ENCODE peak calls at places on chromosomes 16 and 17, in nine cellular contexts. One of them, this sample, is unnamed. For H3K4me1, the result is how much of the 10 kb centered on the place peaks cover.

GRCh38 chr17:14297161-14297851 is 3.6 kb upstream of the HS3ST3B1 start:
- DNase-seq in psoas muscle: peak
- DNase-seq in body of pancreas: peak
- DNase-seq in heart right ventricle: peak
- DNase-seq in lower lobe of right lung: peak
- DNase-seq in mammary epithelial cell: peak
- DNase-seq in upper lobe of right lung: peak
- DNase-seq in right lobe of liver: peak
- DNase-seq in tibial nerve: no peak
- DNase-seq in this sample: peak

GRCh38 chr16:27505297-27506236 is 44.1 kb downstream of the GTF3C1 start:
- DNase-seq in right lobe of liver: no peak
- DNase-seq in psoas muscle: no peak
- DNase-seq in body of pancreas: no peak
- DNase-seq in mammary epithelial cell: peak
- DNase-seq in lower lobe of right lung: no peak
- DNase-seq in tibial nerve: no peak
- DNase-seq in heart right ventricle: no peak
- DNase-seq in upper lobe of right lung: no peak
- DNase-seq in this sample: no peak

GRCh38 chr17:59760164-59760563 is 52.7 kb downstream of the VMP1 start:
- DNase-seq in tibial nerve: no peak
- DNase-seq in mammary epithelial cell: no peak
- DNase-seq in psoas muscle: no peak
- DNase-seq in body of pancreas: no peak
- DNase-seq in heart right ventricle: no peak
- DNase-seq in lower lobe of right lung: no peak
- DNase-seq in upper lobe of right lung: no peak
- DNase-seq in right lobe of liver: no peak
- DNase-seq in this sample: no peak

GRCh38 chr17:29623283-29623647 is 553 bp upstream of the CORO6 start:
- DNase-seq in body of pancreas: no peak
- DNase-seq in heart right ventricle: no peak
- DNase-seq in upper lobe of right lung: no peak
- DNase-seq in psoas muscle: no peak
- DNase-seq in right lobe of liver: no peak
- DNase-seq in lower lobe of right lung: no peak
- DNase-seq in tibial nerve: no peak
- DNase-seq in mammary epithelial cell: no peak
- DNase-seq in this sample: no peak

GRCh38 chr17:76492250-76492988 is 8.8 kb downstream of the RHBDF2 start:
- DNase-seq in tibial nerve: no peak
- DNase-seq in heart right ventricle: peak
- DNase-seq in mammary epithelial cell: no peak
- DNase-seq in right lobe of liver: no peak
- DNase-seq in lower lobe of right lung: peak
- DNase-seq in psoas muscle: no peak
- DNase-seq in upper lobe of right lung: no peak
- DNase-seq in body of pancreas: no peak
- DNase-seq in this sample: no peak

GRCh38 chr16:2195316-2196161 is 866 bp downstream of the CASKIN1 start:
- DNase-seq in tibial nerve: no peak
- DNase-seq in right lobe of liver: no peak
- DNase-seq in mammary epithelial cell: no peak
- DNase-seq in heart right ventricle: no peak
- DNase-seq in psoas muscle: no peak
- DNase-seq in upper lobe of right lung: no peak
- DNase-seq in body of pancreas: no peak
- DNase-seq in lower lobe of right lung: no peak
- DNase-seq in this sample: no peak

GRCh38 chr16:22348296-22348695 is 26.1 kb downstream of the CDR2 start:
- DNase-seq in mammary epithelial cell: peak
- DNase-seq in right lobe of liver: no peak
- DNase-seq in upper lobe of right lung: no peak
- DNase-seq in body of pancreas: no peak
- DNase-seq in lower lobe of right lung: no peak
- DNase-seq in heart right ventricle: no peak
- DNase-seq in psoas muscle: no peak
- DNase-seq in tibial nerve: no peak
- DNase-seq in this sample: no peak

GRCh38 chr17:559699-560378 is 154.8 kb downstream of the VPS53 start:
- DNase-seq in psoas muscle: peak
- DNase-seq in mammary epithelial cell: peak
- DNase-seq in right lobe of liver: no peak
- DNase-seq in lower lobe of right lung: no peak
- DNase-seq in upper lobe of right lung: no peak
- DNase-seq in body of pancreas: no peak
- DNase-seq in heart right ventricle: peak
- DNase-seq in tibial nerve: peak
- DNase-seq in this sample: no peak

GRCh38 chr16:591892-592517 is 2.1 kb downstream of the RAB40C start:
- DNase-seq in mammary epithelial cell: no peak
- DNase-seq in upper lobe of right lung: no peak
- DNase-seq in right lobe of liver: no peak
- DNase-seq in body of pancreas: no peak
- DNase-seq in tibial nerve: no peak
- DNase-seq in lower lobe of right lung: peak
- DNase-seq in heart right ventricle: no peak
- DNase-seq in psoas muscle: no peak
- DNase-seq in this sample: no peak

GRCh38 chr17:34171245-34171818 is 83.8 kb upstream of the CCL2 start:
- DNase-seq in body of pancreas: peak
- DNase-seq in mammary epithelial cell: peak
- DNase-seq in psoas muscle: peak
- DNase-seq in tibial nerve: peak
- DNase-seq in lower lobe of right lung: peak
- DNase-seq in heart right ventricle: peak
- DNase-seq in upper lobe of right lung: peak
- DNase-seq in right lobe of liver: no peak
- DNase-seq in this sample: peak

GRCh38 chr17:9912146-9913099 is 7.4 kb upstream of the RCVRN start:
- DNase-seq in tibial nerve: no peak
- DNase-seq in psoas muscle: no peak
- DNase-seq in body of pancreas: no peak
- DNase-seq in upper lobe of right lung: no peak
- DNase-seq in lower lobe of right lung: no peak
- DNase-seq in mammary epithelial cell: no peak
- DNase-seq in heart right ventricle: no peak
- DNase-seq in right lobe of liver: no peak
- DNase-seq in this sample: no peak

GRCh38 chr17:64148017-64148631 is 18.2 kb upstream of the ERN1 start:
- DNase-seq in lower lobe of right lung: no peak
- DNase-seq in body of pancreas: no peak
- DNase-seq in mammary epithelial cell: peak
- DNase-seq in right lobe of liver: no peak
- DNase-seq in heart right ventricle: no peak
- DNase-seq in upper lobe of right lung: no peak
- DNase-seq in psoas muscle: no peak
- DNase-seq in tibial nerve: no peak
- DNase-seq in this sample: no peak

GRCh38 chr17:81868674-81869220 is 2.4 kb downstream of the ARHGDIA start:
- DNase-seq in right lobe of liver: peak
- DNase-seq in heart right ventricle: no peak
- DNase-seq in tibial nerve: no peak
- DNase-seq in mammary epithelial cell: peak
- DNase-seq in body of pancreas: peak
- DNase-seq in psoas muscle: peak
- DNase-seq in upper lobe of right lung: peak
- DNase-seq in lower lobe of right lung: no peak
- DNase-seq in this sample: no peak
- H3K4me1 ChIP-seq in right lobe of liver: under half
- H3K4me1 ChIP-seq in heart right ventricle: half or more
- H3K4me1 ChIP-seq in tibial nerve: half or more
- H3K4me1 ChIP-seq in mammary epithelial cell: under half
- H3K4me1 ChIP-seq in body of pancreas: half or more
- H3K4me1 ChIP-seq in psoas muscle: under half
- H3K4me1 ChIP-seq in upper lobe of right lung: under half
- H3K4me1 ChIP-seq in lower lobe of right lung: half or more
- H3K4me1 ChIP-seq in this sample: half or more

GRCh38 chr16:89600427-89600826 is 13.0 kb upstream of the DPEP1 start:
- DNase-seq in upper lobe of right lung: no peak
- DNase-seq in mammary epithelial cell: peak
- DNase-seq in right lobe of liver: no peak
- DNase-seq in lower lobe of right lung: no peak
- DNase-seq in tibial nerve: no peak
- DNase-seq in heart right ventricle: no peak
- DNase-seq in psoas muscle: no peak
- DNase-seq in body of pancreas: no peak
- DNase-seq in this sample: no peak

GRCh38 chr16:89602952-89603590 is 10.4 kb upstream of the DPEP1 start:
- DNase-seq in upper lobe of right lung: no peak
- DNase-seq in tibial nerve: no peak
- DNase-seq in mammary epithelial cell: no peak
- DNase-seq in right lobe of liver: no peak
- DNase-seq in heart right ventricle: no peak
- DNase-seq in psoas muscle: no peak
- DNase-seq in body of pancreas: no peak
- DNase-seq in lower lobe of right lung: no peak
- DNase-seq in this sample: no peak

GRCh38 chr16:89601906-89602272 is 11.6 kb upstream of the DPEP1 start:
- DNase-seq in psoas muscle: no peak
- DNase-seq in heart right ventricle: no peak
- DNase-seq in upper lobe of right lung: no peak
- DNase-seq in mammary epithelial cell: no peak
- DNase-seq in right lobe of liver: no peak
- DNase-seq in tibial nerve: no peak
- DNase-seq in body of pancreas: no peak
- DNase-seq in lower lobe of right lung: no peak
- DNase-seq in this sample: no peak

GRCh38 chr16:89600956-89601355 is 12.5 kb upstream of the DPEP1 start:
- DNase-seq in body of pancreas: no peak
- DNase-seq in heart right ventricle: no peak
- DNase-seq in tibial nerve: no peak
- DNase-seq in psoas muscle: no peak
- DNase-seq in upper lobe of right lung: no peak
- DNase-seq in right lobe of liver: no peak
- DNase-seq in mammary epithelial cell: no peak
- DNase-seq in lower lobe of right lung: no peak
- DNase-seq in this sample: no peak

DNA sequence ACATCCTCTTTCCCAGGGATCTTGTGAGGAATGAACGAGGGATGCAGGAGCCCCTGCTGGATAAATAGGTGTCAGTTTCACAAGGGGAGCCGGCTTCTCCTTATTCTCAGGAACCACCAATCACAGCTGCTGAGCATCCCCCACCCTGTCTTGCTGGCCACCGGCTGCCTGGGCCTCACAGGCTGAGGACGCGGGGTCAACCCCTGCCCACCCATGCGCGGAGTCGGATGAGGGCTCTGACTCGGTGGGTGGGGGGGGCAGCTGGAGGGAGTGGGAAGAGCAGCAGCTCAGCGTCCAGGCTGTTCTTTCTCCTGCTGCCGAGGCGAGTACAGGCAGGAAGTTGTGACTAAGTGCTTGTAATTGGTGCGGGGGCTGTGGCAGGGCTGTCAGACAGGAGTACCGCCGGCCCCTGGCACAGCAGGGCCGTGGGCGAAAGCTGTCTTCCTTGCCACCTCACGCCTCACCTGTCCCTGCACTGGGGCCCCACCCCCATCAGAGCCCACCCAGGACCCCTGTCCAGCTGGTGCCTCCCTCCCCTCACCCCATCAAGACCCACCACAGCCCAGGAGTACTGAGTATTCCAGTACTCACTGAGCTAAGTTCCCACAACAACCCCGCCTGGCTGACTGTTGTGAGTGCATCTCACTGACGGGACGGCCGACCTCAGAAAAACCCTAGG is 11.0 kb upstream of the DPEP1 start:
- DNase-seq in body of pancreas: no peak
- DNase-seq in psoas muscle: no peak
- DNase-seq in lower lobe of right lung: no peak
- DNase-seq in tibial nerve: no peak
- DNase-seq in heart right ventricle: no peak
- DNase-seq in mammary epithelial cell: peak
- DNase-seq in right lobe of liver: no peak
- DNase-seq in upper lobe of right lung: no peak
- DNase-seq in this sample: peak
- H3K4me3 ChIP-seq in body of pancreas: no peak
- H3K4me3 ChIP-seq in psoas muscle: no peak
- H3K4me3 ChIP-seq in lower lobe of right lung: no peak
- H3K4me3 ChIP-seq in tibial nerve: no peak
- H3K4me3 ChIP-seq in heart right ventricle: no peak
- H3K4me3 ChIP-seq in mammary epithelial cell: no peak
- H3K4me3 ChIP-seq in right lobe of liver: no peak
- H3K4me3 ChIP-seq in upper lobe of right lung: no peak
- H3K4me3 ChIP-seq in this sample: no peak

DNA sequence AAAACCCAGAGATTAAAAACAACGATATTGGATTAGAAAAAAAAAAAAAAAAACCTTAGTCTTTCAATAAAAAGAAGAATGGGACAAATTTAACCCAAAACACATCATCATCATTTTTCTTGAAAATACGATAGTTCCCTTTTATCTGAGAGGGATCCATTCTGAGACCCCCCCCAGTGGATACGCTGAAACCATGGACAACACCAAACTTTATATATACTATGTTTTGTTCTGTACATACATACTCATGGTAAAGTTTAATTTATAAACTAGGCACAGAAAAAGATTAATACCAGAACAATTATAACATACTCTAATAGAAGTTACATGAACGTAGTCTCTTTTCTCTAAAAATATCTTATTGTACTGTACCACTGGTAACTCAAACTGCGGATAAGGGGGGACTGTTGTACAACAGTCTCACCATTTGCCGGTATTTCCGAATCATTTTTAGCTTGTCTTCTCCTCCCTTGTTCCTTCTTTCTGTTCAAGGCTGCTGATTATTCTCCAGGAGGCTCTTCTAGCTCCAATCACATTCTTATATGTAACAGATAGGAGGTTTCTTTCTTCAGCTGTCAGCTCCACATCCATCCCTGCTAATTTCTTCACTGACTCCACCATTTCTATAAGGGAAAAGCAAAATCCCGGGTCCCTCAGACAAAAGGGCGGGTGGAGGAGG is 37.0 kb downstream of the RNF135 start:
- DNase-seq in heart right ventricle: no peak
- DNase-seq in body of pancreas: no peak
- DNase-seq in lower lobe of right lung: no peak
- DNase-seq in mammary epithelial cell: no peak
- DNase-seq in psoas muscle: no peak
- DNase-seq in right lobe of liver: no peak
- DNase-seq in upper lobe of right lung: no peak
- DNase-seq in tibial nerve: no peak
- DNase-seq in this sample: no peak
- H3K27ac ChIP-seq in heart right ventricle: peak
- H3K27ac ChIP-seq in body of pancreas: peak
- H3K27ac ChIP-seq in lower lobe of right lung: peak
- H3K27ac ChIP-seq in mammary epithelial cell: peak
- H3K27ac ChIP-seq in psoas muscle: peak
- H3K27ac ChIP-seq in right lobe of liver: peak
- H3K27ac ChIP-seq in upper lobe of right lung: peak
- H3K27ac ChIP-seq in tibial nerve: peak
- H3K27ac ChIP-seq in this sample: peak

DNA sequence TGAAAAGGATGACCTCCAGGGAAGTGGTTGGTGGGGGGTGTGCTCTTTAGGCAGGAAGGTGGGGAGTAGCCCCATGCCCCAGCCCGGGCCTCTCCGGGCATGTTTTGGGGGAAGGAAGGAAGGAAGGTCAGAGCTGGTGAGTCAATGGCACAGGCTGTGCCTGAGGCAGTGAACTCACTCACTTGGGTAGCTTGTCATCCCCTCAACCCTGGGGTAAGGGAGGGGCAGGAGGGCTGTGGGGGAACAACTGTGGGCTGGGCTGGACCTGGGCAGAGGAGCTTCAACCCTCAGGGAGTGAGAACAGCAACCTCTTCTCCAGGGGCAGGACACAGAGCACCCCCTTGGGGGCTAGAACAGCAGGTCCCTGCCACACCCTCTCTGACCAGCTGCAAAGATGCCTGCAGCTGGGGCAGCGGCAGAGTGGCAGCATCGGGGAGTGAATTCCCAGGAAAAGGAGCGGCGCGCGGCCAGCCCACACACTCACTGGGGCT is 6.3 kb downstream of the CSF3 start:
- DNase-seq in heart right ventricle: no peak
- DNase-seq in right lobe of liver: no peak
- DNase-seq in mammary epithelial cell: peak
- DNase-seq in upper lobe of right lung: no peak
- DNase-seq in body of pancreas: no peak
- DNase-seq in psoas muscle: peak
- DNase-seq in tibial nerve: no peak
- DNase-seq in lower lobe of right lung: no peak
- DNase-seq in this sample: no peak
- H3K4me1 ChIP-seq in heart right ventricle: under half
- H3K4me1 ChIP-seq in right lobe of liver: under half
- H3K4me1 ChIP-seq in mammary epithelial cell: half or more
- H3K4me1 ChIP-seq in upper lobe of right lung: half or more
- H3K4me1 ChIP-seq in body of pancreas: under half
- H3K4me1 ChIP-seq in psoas muscle: half or more
- H3K4me1 ChIP-seq in tibial nerve: under half
- H3K4me1 ChIP-seq in lower lobe of right lung: half or more
- H3K4me1 ChIP-seq in this sample: under half

This sample was measured in CD4-positive, alpha-beta memory T cell.